ENCODE peak calls at places on chromosome 4, in six cellular contexts. U is GM23248; R is CD4-positive, alpha-beta T cell; B is fibroblast of lung; J is SK-N-SH; Y is naive thymus-derived CD4-positive, alpha-beta T cell. P is an unnamed sample. For H3K9me3, the result is how much of the 10 kb centered on the place peaks cover.

GRCh38 chr4:169124661-169125060 is 114.6 kb upstream of the CBR4 start:
- DNase-seq in U (no peak), R (no peak), B (no peak), J (peak), Y (no peak), P (no peak)

GRCh38 chr4:186669159-186669720 is 54.4 kb downstream of the FAT1 start:
- DNase-seq in U (peak), R (no peak), B (peak), J (peak), Y (no peak), P (no peak)

GRCh38 chr4:114091546-114091945 is 112.1 kb upstream of the ARSJ start:
- DNase-seq in U (no peak), R (no peak), B (peak), J (no peak), Y (no peak), P (no peak)

GRCh38 chr4:99395595-99396364 is 39.4 kb downstream of the ADH7 start:
- DNase-seq in U (peak), R (no peak), B (peak), J (no peak), Y (no peak), P (no peak)

GRCh38 chr4:3665360-3665891 is 100.8 kb upstream of the ADRA2C start:
- DNase-seq in U (no peak), R (no peak), B (no peak), J (no peak), Y (no peak), P (no peak)

GRCh38 chr4:9870165-9870564 is 88.7 kb downstream of the DRD5 start:
- DNase-seq in U (no peak), R (no peak), B (no peak), J (no peak), Y (no peak), P (no peak)

GRCh38 chr4:87093443-87094123 is 126.8 kb downstream of the KLHL8 start:
- DNase-seq in U (peak), R (peak), B (peak), J (peak), Y (no peak), P (no peak)

GRCh38 chr4:74327751-74328150 is 19.5 kb downstream of the EPGN start:
- DNase-seq in U (peak), R (no peak), B (peak), J (no peak), Y (no peak), P (no peak)

GRCh38 chr4:56757270-56757746 is 64.2 kb downstream of the SPINK2 start:
- DNase-seq in U (peak), R (peak), B (peak), J (no peak), Y (peak), P (no peak)

GRCh38 chr4:183504930-183505555 is at the start of gene ING2:
- DNase-seq in U (peak), R (no peak), B (no peak), J (peak), Y (no peak), P (no peak)

GRCh38 chr4:158938462-158939044 is 164.3 kb upstream of the RAPGEF2 start:
- DNase-seq in U (peak), R (no peak), B (peak), J (no peak), Y (no peak), P (no peak)

GRCh38 chr4:34181311-34181808 is 2063.0 kb downstream of the ARAP2 start:
- DNase-seq in U (peak), R (no peak), B (peak), J (no peak), Y (no peak), P (no peak)

GRCh38 chr4:8783736-8784135 is 87.9 kb downstream of the HMX1 start:
- DNase-seq in U (no peak), R (no peak), B (no peak), J (no peak), Y (no peak), P (no peak)

GRCh38 chr4:188454573-188454972 is 315.3 kb downstream of the TRIML1 start:
- DNase-seq in U (no peak), R (no peak), B (no peak), J (no peak), Y (no peak), P (no peak)

GRCh38 chr4:151000747-151001429 is 14.2 kb downstream of the LRBA start:
- DNase-seq in U (no peak), R (no peak), B (no peak), J (no peak), Y (no peak), P (no peak)

GRCh38 chr4:59966758-59967157 is 1233.4 kb upstream of the ADGRL3 start:
- DNase-seq in U (no peak), R (no peak), B (no peak), J (no peak), Y (no peak), P (no peak)

GRCh38 chr4:124282301-124282898 is 430.1 kb downstream of the ANKRD50 start:
- DNase-seq in U (no peak), R (no peak), B (no peak), J (no peak), Y (no peak), P (no peak)

GRCh38 chr4:140756292-140757219 is at the start of gene TBC1D9:
- DNase-seq in U (peak), R (no peak), B (peak), J (peak), Y (peak), P (peak)

GRCh38 chr4:171644430-171645057 is 168.7 kb upstream of the GALNTL6 start:
- DNase-seq in U (no peak), R (no peak), B (no peak), J (no peak), Y (no peak), P (no peak)

GRCh38 chr4:8912506-8912905 is 40.9 kb upstream of the HMX1 start:
- DNase-seq in U (no peak), R (no peak), B (no peak), J (peak), Y (no peak), P (no peak)

GRCh38 chr4:134024251-134024650 is 177.3 kb downstream of the PABPC4L start:
- DNase-seq in U (peak), R (no peak), B (peak), J (no peak), Y (no peak), P (peak)

GRCh38 chr4:95428216-95429085 is 120.3 kb downstream of the UNC5C start:
- DNase-seq in U (peak), R (no peak), B (no peak), J (peak), Y (no peak), P (no peak)

GRCh38 chr4:153112071-153112460 is 92.2 kb upstream of the TRIM2 start:
- DNase-seq in U (no peak), R (peak), B (no peak), J (no peak), Y (no peak), P (no peak)

GRCh38 chr4:126973201-126973600 is 659.6 kb upstream of the INTU start:
- DNase-seq in U (no peak), R (no peak), B (no peak), J (no peak), Y (no peak), P (no peak)

GRCh38 chr4:147057631-147057980 is 111.9 kb upstream of the TTC29 start:
- DNase-seq in U (peak), R (no peak), B (peak), J (no peak), Y (no peak), P (no peak)

GRCh38 chr4:117560329-117560728 is 474.0 kb upstream of the NDST3 start:
- DNase-seq in U (no peak), R (no peak), B (peak), J (no peak), Y (no peak), P (no peak)

GRCh38 chr4:89259435-89260028 is 48.1 kb downstream of the GPRIN3 start:
- DNase-seq in U (no peak), R (no peak), B (no peak), J (no peak), Y (no peak), P (no peak)

GRCh38 chr4:146370841-146371240 is 150.9 kb downstream of the SLC10A7 start:
- DNase-seq in U (peak), R (no peak), B (peak), J (no peak), Y (no peak), P (no peak)

GRCh38 chr4:80265571-80266266 is 745 bp upstream of the FGF5 start:
- DNase-seq in U (peak), R (no peak), B (peak), J (peak), Y (no peak), P (no peak)

GRCh38 chr4:151730003-151730559 is 30.7 kb downstream of the GATB start:
- DNase-seq in U (peak), R (no peak), B (peak), J (no peak), Y (no peak), P (no peak)

GRCh38 chr4:168743576-168743975 is 246.7 kb downstream of the PALLD start:
- DNase-seq in U (no peak), R (no peak), B (no peak), J (no peak), Y (no peak), P (no peak)

GRCh38 chr4:168651374-168651773 is 154.5 kb downstream of the PALLD start:
- DNase-seq in U (no peak), R (no peak), B (peak), J (no peak), Y (no peak), P (no peak)

GRCh38 chr4:81052119-81053068 is 21.9 kb downstream of the BMP3 start:
- DNase-seq in U (peak), R (peak), B (peak), J (peak), Y (no peak), P (no peak)

GRCh38 chr4:11343536-11343935 is 85.2 kb downstream of the HS3ST1 start:
- DNase-seq in U (no peak), R (no peak), B (no peak), J (no peak), Y (no peak), P (no peak)

GRCh38 chr4:11337287-11337686 is 91.4 kb downstream of the HS3ST1 start:
- DNase-seq in U (no peak), R (no peak), B (no peak), J (no peak), Y (no peak), P (no peak)

GRCh38 chr4:11338990-11339782 is 89.5 kb downstream of the HS3ST1 start:
- DNase-seq in U (no peak), R (no peak), B (no peak), J (no peak), Y (no peak), P (no peak)

GRCh38 chr4:11342401-11342800 is 86.3 kb downstream of the HS3ST1 start:
- DNase-seq in U (no peak), R (no peak), B (no peak), J (no peak), Y (no peak), P (no peak)

GRCh38 chr4:11341337-11342043 is 87.2 kb downstream of the HS3ST1 start:
- DNase-seq in U (no peak), R (no peak), B (no peak), J (no peak), Y (no peak), P (no peak)
- H3K9me3 ChIP-seq in U (under half), R (under half), B (under half), J (under half), Y (under half), P (under half)

GRCh38 chr4:146621-147020 is 22.3 kb downstream of the ZNF718 start:
- DNase-seq in U (no peak), R (no peak), B (no peak), J (no peak), Y (no peak), P (no peak)

DNA sequence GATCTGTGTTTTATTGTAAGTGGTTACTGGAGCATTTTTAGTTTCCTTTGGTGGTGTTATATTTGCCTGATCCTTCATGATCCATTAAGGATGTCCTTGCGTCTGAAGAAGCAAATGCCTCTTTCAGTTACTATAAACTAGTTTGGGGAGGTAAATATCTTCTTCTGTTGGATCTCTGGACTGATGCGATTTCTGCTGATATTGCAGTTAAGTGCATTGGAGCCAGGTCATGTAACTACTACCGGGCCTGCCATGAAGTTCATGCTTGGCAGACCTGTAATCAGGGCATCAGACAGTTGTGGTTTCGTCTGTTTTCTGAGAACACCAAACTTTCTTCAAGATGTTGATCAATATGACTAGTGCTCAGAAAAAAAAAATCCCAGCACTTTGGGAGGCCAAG is 22.9 kb downstream of the ZNF718 start:
- DNase-seq in U (no peak), R (no peak), B (no peak), J (no peak), Y (no peak), P (no peak)
- H3K9me3 ChIP-seq in U (under half), R (half or more), B (under half), J (under half), Y (under half), P (under half)

GRCh38 chr4:97239699-97239997 is 903.6 kb downstream of the STPG2 start:
- DNase-seq in U (no peak), R (no peak), B (no peak), J (no peak), Y (no peak), P (no peak)
- H3K9me3 ChIP-seq in U (under half), R (under half), B (under half), J (under half), Y (under half), P (under half)

GRCh38 chr4:49032440-49033161 is 46.5 kb downstream of the CWH43 start:
- DNase-seq in U (peak), R (no peak), B (no peak), J (peak), Y (no peak), P (no peak)
- H3K9me3 ChIP-seq in U (under half), R (under half), B (under half), J (under half), Y (under half), P (under half)

GRCh38 chr4:92254767-92255442 is 48.9 kb upstream of the GRID2 start:
- DNase-seq in U (no peak), R (no peak), B (no peak), J (no peak), Y (no peak), P (peak)
- H3K9me3 ChIP-seq in U (under half), R (under half), B (under half), J (under half), Y (under half), P (under half)

GRCh38 chr4:71866212-71866885 is 82.5 kb upstream of the GC start:
- DNase-seq in U (no peak), R (no peak), B (no peak), J (no peak), Y (no peak), P (no peak)

GRCh38 chr4:71864380-71864779 is 80.5 kb upstream of the GC start:
- DNase-seq in U (no peak), R (no peak), B (no peak), J (no peak), Y (no peak), P (no peak)

GRCh38 chr4:71862315-71862714 is 78.4 kb upstream of the GC start:
- DNase-seq in U (no peak), R (no peak), B (no peak), J (no peak), Y (no peak), P (no peak)

GRCh38 chr4:71860643-71861042 is 76.8 kb upstream of the GC start:
- DNase-seq in U (no peak), R (no peak), B (no peak), J (no peak), Y (no peak), P (peak)

GRCh38 chr4:71863457-71863856 is 79.6 kb upstream of the GC start:
- DNase-seq in U (no peak), R (no peak), B (no peak), J (no peak), Y (no peak), P (no peak)
- H3K9me3 ChIP-seq in U (under half), R (under half), B (under half), J (under half), Y (under half), P (under half)

DNA sequence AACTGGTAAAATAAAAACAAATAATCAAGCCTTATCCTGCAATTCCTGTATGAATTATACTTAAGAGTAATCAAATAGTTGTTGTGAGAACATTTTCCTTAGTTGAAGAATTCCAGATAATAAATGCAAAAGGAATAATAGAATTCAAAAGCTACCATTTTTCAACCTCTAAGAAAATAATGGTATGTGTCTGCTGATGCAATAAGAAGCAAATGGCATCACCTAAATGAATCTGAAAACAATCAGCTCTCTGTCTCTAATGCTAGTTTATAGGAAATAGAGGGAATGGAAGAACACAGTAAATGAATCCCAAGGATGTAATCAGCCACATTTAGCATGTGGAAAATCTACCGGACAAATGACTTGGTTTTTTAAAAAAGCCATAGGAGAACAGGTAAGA is 115.1 kb downstream of the DCHS2 start:
- DNase-seq in U (no peak), R (no peak), B (no peak), J (no peak), Y (no peak), P (no peak)
- H3K9me3 ChIP-seq in U (under half), R (under half), B (under half), J (under half), Y (under half), P (under half)